ENCODE peak calls at places on chromosome X, in ten cellular contexts. C is GM23338, Q is heart right ventricle, F is left ventricle myocardium inferior, B is stomach, R is mammary epithelial cell, N is psoas muscle, A is PC-3, W is cardiac muscle cell, Y is body of pancreas. X is an unnamed sample. For H3K4me1, the result is how much of the 10 kb centered on the place peaks cover.

GRCh38 chrX:103248553-103248952 is 6.4 kb downstream of the TCEAL8 start:
- DNase-seq in Q (no peak), R (peak), F (no peak), B (no peak), A (peak), N (no peak), Y (no peak), W (peak), C (peak), X (no peak)

GRCh38 chrX:10971176-10971575 is 140.0 kb upstream of the HCCS start:
- DNase-seq in N (no peak), Y (no peak), C (no peak), F (no peak), W (peak), Q (no peak), B (no peak), A (no peak), R (no peak), X (no peak)

GRCh38 chrX:76454456-76454927 is 27.0 kb downstream of the MAGEE1 start:
- DNase-seq in R (peak), B (no peak), N (no peak), A (peak), Q (no peak), W (peak), C (peak), F (no peak), Y (no peak), X (no peak)

GRCh38 chrX:148024425-148025148 is 43.5 kb downstream of the FMR1NB start:
- DNase-seq in Y (no peak), Q (no peak), C (no peak), B (no peak), R (no peak), W (no peak), A (no peak), F (no peak), N (no peak), X (no peak)

GRCh38 chrX:124488412-124489161 is 142.2 kb downstream of the SH2D1A start:
- DNase-seq in N (no peak), C (no peak), R (no peak), Q (no peak), Y (no peak), B (no peak), A (no peak), W (no peak), F (no peak), X (no peak)

GRCh38 chrX:39931554-39932282 is 166.0 kb downstream of the BCOR start:
- DNase-seq in R (no peak), Q (no peak), W (peak), B (no peak), C (no peak), Y (no peak), A (no peak), F (no peak), N (no peak), X (no peak)

GRCh38 chrX:34879361-34879760 is 63.2 kb upstream of the FAM47B start:
- DNase-seq in B (no peak), W (no peak), C (no peak), N (no peak), Q (no peak), F (no peak), A (peak), R (no peak), Y (no peak), X (no peak)

GRCh38 chrX:22300130-22300529 is 27.4 kb downstream of the CBLL2 start:
- DNase-seq in Y (peak), R (peak), W (peak), A (peak), N (peak), Q (no peak), F (no peak), C (no peak), B (no peak), X (no peak)

GRCh38 chrX:63430026-63430425 is 78.9 kb upstream of the SPIN4 start:
- DNase-seq in Y (no peak), F (no peak), C (peak), A (no peak), Q (no peak), B (no peak), R (no peak), W (no peak), N (no peak), X (no peak)

GRCh38 chrX:117969337-117969736 is 147.3 kb downstream of the KLHL13 start:
- DNase-seq in C (no peak), A (peak), Q (no peak), R (no peak), F (no peak), B (no peak), Y (no peak), W (no peak), N (no peak), X (no peak)

GRCh38 chrX:115892787-115893671 is 277.5 kb upstream of the AGTR2 start:
- DNase-seq in B (peak), Q (no peak), A (peak), F (no peak), N (peak), R (peak), Y (peak), C (peak), W (peak), X (no peak)

GRCh38 chrX:130716822-130717405 is 186.1 kb downstream of the ENOX2 start:
- DNase-seq in Y (no peak), N (no peak), C (no peak), F (no peak), W (peak), B (no peak), Q (no peak), A (peak), R (no peak), X (no peak)

GRCh38 chrX:133983243-133983973 is 2.0 kb downstream of the GPC3 start:
- DNase-seq in W (no peak), Y (no peak), Q (no peak), R (no peak), N (no peak), A (no peak), B (no peak), C (peak), F (no peak), X (no peak)

GRCh38 chrX:119602701-119603255 is 3.4 kb downstream of the NKRF start:
- DNase-seq in C (no peak), N (no peak), A (no peak), Y (no peak), Q (no peak), B (no peak), R (peak), F (no peak), W (no peak), X (no peak)

GRCh38 chrX:150084474-150085229 is 146.4 kb upstream of the EOLA2 start:
- DNase-seq in Q (no peak), A (peak), R (peak), W (peak), B (no peak), C (no peak), N (no peak), Y (no peak), F (no peak), X (no peak)

GRCh38 chrX:150087612-150088011 is 149.3 kb upstream of the EOLA2 start:
- DNase-seq in B (no peak), A (no peak), Y (no peak), F (no peak), W (no peak), C (peak), Q (no peak), N (no peak), R (no peak), X (no peak)

GRCh38 chrX:150088042-150088441 is 149.8 kb upstream of the EOLA2 start:
- DNase-seq in F (no peak), W (no peak), R (no peak), N (no peak), Y (no peak), Q (no peak), B (no peak), A (no peak), C (no peak), X (no peak)

GRCh38 chrX:150086371-150086770 is 148.1 kb upstream of the EOLA2 start:
- DNase-seq in Y (no peak), F (no peak), C (no peak), W (no peak), Q (no peak), N (no peak), R (no peak), B (no peak), A (no peak), X (no peak)

DNA sequence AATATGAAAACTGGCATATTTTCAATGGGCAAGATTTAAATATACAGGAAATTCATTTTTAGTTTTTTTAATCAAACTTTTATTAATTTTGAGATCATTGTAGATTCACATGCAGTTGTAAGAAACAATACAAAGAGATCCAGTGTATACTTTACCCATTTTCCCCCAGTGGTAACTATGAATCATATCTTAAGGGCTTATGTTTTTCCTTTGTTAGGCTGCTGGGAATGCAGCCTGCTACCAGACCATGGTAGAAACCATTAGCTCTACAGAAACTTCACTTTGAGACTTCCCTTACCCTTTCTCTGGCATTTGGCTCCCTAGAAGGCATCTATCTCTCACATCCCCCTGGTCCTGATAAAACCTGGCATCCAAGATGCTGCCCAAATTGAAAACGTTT is 147.6 kb upstream of the EOLA2 start:
- DNase-seq in Y (no peak), C (no peak), W (peak), N (no peak), R (peak), Q (no peak), A (peak), F (no peak), B (no peak), X (no peak)
- H3K4me1 ChIP-seq in Y (under half), C (under half), W (under half), N (under half), R (under half), Q (under half), A (under half), F (under half), B (under half), X (under half)

GRCh38 chrX:7084841-7085240 is 62.7 kb upstream of the STS start:
- DNase-seq in R (no peak), N (no peak), A (no peak), Y (no peak), W (no peak), F (no peak), B (no peak), C (no peak), Q (no peak), X (no peak)
- H3K27ac ChIP-seq in R (no peak), N (no peak), A (no peak), Y (no peak), W (no peak), F (no peak), B (no peak), C (no peak), Q (no peak), X (no peak)

GRCh38 chrX:5113128-5113527 is 1115.5 kb downstream of the NLGN4X start:
- DNase-seq in Q (no peak), W (no peak), R (peak), F (no peak), A (peak), B (no peak), Y (no peak), C (peak), N (no peak), X (no peak)
- TF ChIP-seq CTCF in Q (no peak), W (no peak), R (peak), F (peak), A (peak), B (no peak), Y (peak), C (peak), N (no peak), X (peak)

DNA sequence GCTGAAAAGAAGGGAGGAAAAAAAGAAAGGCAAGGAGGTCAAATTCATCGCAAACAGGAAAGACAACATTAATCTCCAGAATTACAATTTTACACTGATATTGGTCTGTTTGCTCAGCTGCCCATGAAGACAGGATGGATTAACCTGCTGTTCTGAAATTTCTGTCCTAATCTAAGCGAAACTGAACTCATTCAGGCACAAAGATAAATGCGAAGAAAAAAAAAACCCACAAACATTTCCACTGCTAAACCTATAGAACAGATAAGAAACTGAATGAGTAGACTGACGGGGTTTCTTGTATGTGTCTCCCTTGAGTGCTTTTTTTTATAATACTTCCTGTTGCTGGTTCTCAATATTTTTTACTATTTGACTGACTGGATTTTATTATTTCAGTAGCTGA is 251.8 kb upstream of the FTHL17 start:
- DNase-seq in N (no peak), C (no peak), Q (no peak), R (no peak), Y (no peak), F (no peak), W (no peak), A (no peak), B (no peak), X (no peak)
- H3K4me1 ChIP-seq in N (under half), C (under half), Q (under half), R (under half), Y (under half), F (under half), W (under half), A (under half), B (under half), X (under half)

GRCh38 chrX:129622757-129623301 is 31.9 kb downstream of the APLN start:
- DNase-seq in Q (no peak), B (no peak), W (peak), R (peak), Y (no peak), A (no peak), F (no peak), C (peak), N (no peak), X (no peak)
- H3K27ac ChIP-seq in Q (no peak), B (no peak), W (no peak), R (no peak), Y (no peak), A (no peak), F (no peak), C (no peak), N (no peak), X (no peak)

X was measured in upper lobe of right lung.